ENCODE peak calls at places on chromosomes 5 and 9, in six cellular contexts. E, D, M, X, L and G are unnamed samples.

GRCh38 chr9:127392166-127392565 is 4.8 kb upstream of the SLC2A8 start:
- DNase-seq in E (no peak), D (no peak), M (no peak), X (no peak), L (no peak), G (no peak)

GRCh38 chr9:81224166-81224858 is 465.0 kb downstream of the TLE1 start:
- DNase-seq in E (no peak), D (no peak), M (no peak), X (no peak), L (no peak), G (no peak)

GRCh38 chr9:136051568-136052432 is 43.3 kb downstream of the NACC2 start:
- DNase-seq in E (no peak), D (peak), M (peak), X (no peak), L (no peak), G (peak)

GRCh38 chr5:99005506-99005905 is 76.7 kb upstream of the CHD1 start:
- DNase-seq in E (no peak), D (no peak), M (no peak), X (no peak), L (no peak), G (no peak)

GRCh38 chr9:83707518-83707767 is 315 bp downstream of the UBQLN1 start:
- DNase-seq in E (peak), D (no peak), M (peak), X (peak), L (no peak), G (peak)

GRCh38 chr9:133839822-133840329 is 101.7 kb upstream of the SARDH start:
- DNase-seq in E (peak), D (peak), M (no peak), X (peak), L (no peak), G (no peak)

GRCh38 chr5:139812323-139812722 is 16.7 kb downstream of the PSD2 start:
- DNase-seq in E (no peak), D (peak), M (no peak), X (no peak), L (no peak), G (no peak)

GRCh38 chr5:110053824-110054223 is 364.1 kb downstream of the MAN2A1 start:
- DNase-seq in E (no peak), D (no peak), M (no peak), X (no peak), L (no peak), G (no peak)

GRCh38 chr9:124202447-124202971 is 55.2 kb upstream of the NEK6 start:
- DNase-seq in E (peak), D (peak), M (no peak), X (peak), L (no peak), G (peak)

GRCh38 chr5:56456002-56456401 is 222.9 kb upstream of the ANKRD55 start:
- DNase-seq in E (no peak), D (no peak), M (no peak), X (no peak), L (no peak), G (no peak)

GRCh38 chr5:148996270-148996669 is 66.6 kb downstream of the SH3TC2 start:
- DNase-seq in E (no peak), D (no peak), M (no peak), X (no peak), L (no peak), G (no peak)

GRCh38 chr5:9601055-9601739 is 29.0 kb downstream of the TAS2R1 start:
- DNase-seq in E (no peak), D (no peak), M (no peak), X (no peak), L (no peak), G (no peak)

GRCh38 chr9:111691686-111692329 is 30.4 kb downstream of the GNG10 start:
- DNase-seq in E (no peak), D (no peak), M (no peak), X (no peak), L (no peak), G (no peak)

GRCh38 chr5:946720-947625 is 54.3 kb downstream of the TRIP13 start:
- DNase-seq in E (no peak), D (peak), M (no peak), X (no peak), L (no peak), G (no peak)

GRCh38 chr9:80218336-80218735 is 646.6 kb downstream of the TLE4 start:
- DNase-seq in E (no peak), D (no peak), M (no peak), X (no peak), L (no peak), G (no peak)

GRCh38 chr5:87302061-87302460 is 34.4 kb downstream of the RASA1 start:
- DNase-seq in E (no peak), D (no peak), M (no peak), X (no peak), L (no peak), G (no peak)

GRCh38 chr9:92717201-92718085 is 47.2 kb downstream of the BICD2 start:
- DNase-seq in E (no peak), D (no peak), M (no peak), X (no peak), L (no peak), G (peak)

GRCh38 chr5:113329981-113330380 is 104.8 kb downstream of the TSSK1B start:
- DNase-seq in E (no peak), D (no peak), M (no peak), X (no peak), L (no peak), G (no peak)
- H3K4me3 ChIP-seq in E (no peak), D (no peak), M (no peak), X (no peak), L (no peak), G (no peak)

DNA sequence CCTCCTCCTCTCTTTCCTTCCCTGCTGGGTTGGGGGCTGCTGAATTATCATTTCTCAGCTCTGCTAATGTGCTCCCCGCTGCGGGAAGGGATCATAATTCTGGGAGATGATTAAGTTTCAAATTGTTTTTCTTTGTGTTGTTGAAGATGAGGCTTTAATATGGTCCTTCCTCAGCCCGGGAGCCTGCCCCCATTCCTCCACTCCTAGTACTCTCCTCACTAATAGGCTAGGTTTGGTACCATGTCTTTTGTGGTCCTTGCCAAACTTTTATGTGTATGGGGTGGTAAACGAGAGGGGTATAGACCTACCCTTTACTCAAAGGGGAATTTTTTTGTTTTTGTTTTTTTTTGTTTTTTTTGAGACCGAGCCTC is 5.7 kb upstream of the PCDH1 start:
- DNase-seq in E (no peak), D (no peak), M (no peak), X (no peak), L (no peak), G (no peak)
- H3K4me3 ChIP-seq in E (no peak), D (no peak), M (no peak), X (no peak), L (no peak), G (no peak)

DNA sequence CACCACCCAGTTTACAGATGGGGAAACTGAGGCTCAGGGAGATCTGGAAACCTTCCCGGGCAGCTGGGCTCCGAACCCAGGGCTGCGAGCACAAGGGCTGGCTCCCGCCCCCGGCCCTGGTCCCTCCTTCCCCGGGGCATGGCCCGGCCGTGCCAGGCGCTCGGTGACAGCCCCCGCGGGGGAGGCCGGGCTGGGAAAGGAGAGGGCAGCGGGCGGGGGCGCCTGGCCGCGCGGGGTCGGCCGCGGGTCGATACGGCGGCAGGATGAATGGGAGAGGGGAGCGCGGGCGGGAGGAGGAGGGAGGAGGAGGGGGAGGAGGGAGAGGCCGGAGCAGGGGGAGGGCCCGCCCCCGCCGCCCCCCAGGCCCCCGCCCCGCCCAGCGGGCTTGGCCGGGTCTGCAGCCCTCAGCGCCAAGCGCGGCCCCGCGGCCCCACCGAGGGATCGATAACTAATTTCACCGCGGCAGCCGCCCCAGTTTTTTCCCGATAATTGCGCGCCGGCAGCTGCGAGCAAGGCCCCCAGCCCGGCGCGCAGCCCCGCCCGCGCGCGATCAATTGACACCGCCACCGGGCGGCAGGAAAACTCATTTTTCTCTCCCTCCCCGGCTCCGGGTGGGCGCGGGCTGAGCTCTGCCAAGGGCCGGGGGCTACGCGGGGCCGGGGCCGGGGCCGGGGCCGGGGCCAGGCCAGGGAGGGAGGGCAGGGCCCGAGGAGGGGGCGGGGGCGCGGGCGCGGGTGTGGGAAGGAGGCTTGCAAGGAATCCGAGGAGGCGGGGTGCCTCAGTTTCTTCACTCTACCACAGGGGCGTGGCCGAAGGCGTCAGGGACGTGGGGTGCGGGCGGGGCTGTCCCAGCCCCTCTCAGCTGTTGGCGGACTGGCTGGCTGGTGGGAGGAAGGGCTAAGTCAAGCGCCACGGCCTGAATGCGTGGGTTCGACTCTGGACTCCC is 52.1 kb downstream of the C9orf50 start:
- DNase-seq in E (peak), D (peak), M (no peak), X (peak), L (no peak), G (no peak)
- H3K4me3 ChIP-seq in E (peak), D (no peak), M (peak), X (peak), L (no peak), G (peak)

GRCh38 chr5:157328277-157328912 is 62.5 kb downstream of the CYFIP2 start:
- DNase-seq in E (peak), D (no peak), M (no peak), X (peak), L (peak), G (peak)
- H3K4me3 ChIP-seq in E (peak), D (no peak), M (no peak), X (peak), L (no peak), G (no peak)

DNA sequence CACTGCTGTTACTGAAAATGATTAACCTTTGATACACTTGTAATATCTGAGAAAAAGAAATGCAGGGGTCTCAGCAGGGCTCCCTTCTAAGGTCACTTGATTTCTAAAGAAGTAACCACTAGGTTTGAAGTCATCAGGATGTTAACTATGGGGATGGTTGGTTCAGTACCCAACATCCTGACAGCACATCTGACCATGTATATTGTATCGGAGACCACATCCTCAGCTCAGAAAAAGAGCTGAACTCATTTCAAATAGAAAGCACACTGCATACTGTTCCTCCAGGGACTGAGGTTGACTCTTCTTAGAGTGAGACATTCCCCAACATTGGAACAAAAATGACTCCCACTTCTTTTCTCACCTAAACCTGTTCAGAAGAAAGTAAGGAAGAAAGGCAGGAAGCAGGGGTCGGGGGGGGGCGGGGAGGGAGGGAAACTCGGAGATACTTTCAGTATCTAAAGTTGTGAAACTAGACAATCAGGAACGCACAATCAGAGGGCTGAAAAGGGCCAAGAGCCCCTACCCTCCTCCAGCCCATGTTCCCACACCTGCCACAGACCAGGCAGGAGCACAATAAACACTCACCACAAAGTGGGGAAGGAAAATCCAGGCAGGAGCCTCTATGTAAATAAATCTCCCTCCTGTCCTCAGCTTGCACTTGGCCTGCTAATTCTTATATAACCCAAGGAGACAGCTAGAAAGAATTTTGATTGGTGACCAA is 730 bp upstream of the GZMA start:
- DNase-seq in E (no peak), D (no peak), M (no peak), X (no peak), L (no peak), G (no peak)
- H3K4me3 ChIP-seq in E (no peak), D (no peak), M (no peak), X (no peak), L (peak), G (no peak)

DNA sequence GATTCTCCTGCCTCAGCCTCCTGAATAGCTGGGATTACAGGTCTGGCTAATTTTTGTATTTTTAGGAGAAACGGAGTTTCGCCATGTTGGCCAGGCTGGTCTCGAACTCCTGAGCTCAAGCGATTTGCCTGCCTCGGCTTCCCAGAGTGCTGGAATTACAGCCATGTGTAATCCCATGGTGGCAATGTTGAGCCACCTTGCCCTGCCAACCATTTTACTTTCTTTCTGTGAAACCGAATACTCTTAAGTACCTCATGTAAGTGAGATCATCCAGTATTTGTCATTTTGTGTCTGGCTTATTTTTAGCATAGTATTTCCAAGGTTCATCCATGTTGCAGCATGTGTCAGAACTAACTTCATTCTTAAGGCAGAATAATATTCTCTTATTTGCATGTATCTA is 8.2 kb downstream of the PRRC2B start:
- DNase-seq in E (no peak), D (peak), M (no peak), X (no peak), L (no peak), G (no peak)
- H3K4me3 ChIP-seq in E (peak), D (no peak), M (no peak), X (peak), L (no peak), G (no peak)